ENCODE peak calls at places on chromosome 6, in five cellular contexts. W is mesenchymal stem cell, T is neuronal stem cell, A is H9, L is H1. Q is an unnamed sample. For H3K79me1 and H3K4me1, the result is how much of the 10 kb centered on the place peaks cover.

GRCh38 chr6:145561095-145561820 is 174.1 kb downstream of the EPM2A start:
- DNase-seq in T (no peak), L (no peak), W (no peak), A (no peak), Q (no peak)

GRCh38 chr6:152981989-152982767 is 663 bp downstream of the FBXO5 start:
- DNase-seq in W (no peak), L (no peak), T (no peak), A (peak), Q (no peak)

GRCh38 chr6:19413323-19413722 is 423.8 kb upstream of the ID4 start:
- DNase-seq in A (no peak), L (no peak), T (no peak), W (no peak), Q (no peak)

GRCh38 chr6:14540276-14540675 is 422.7 kb downstream of the CD83 start:
- DNase-seq in A (no peak), L (no peak), W (no peak), T (no peak), Q (peak)

GRCh38 chr6:157047951-157048350 is 270.8 kb downstream of the ARID1B start:
- DNase-seq in A (no peak), L (no peak), W (no peak), T (no peak), Q (no peak)

GRCh38 chr6:26543953-26544352 is 5.8 kb downstream of the HMGN4 start:
- DNase-seq in T (no peak), L (no peak), W (peak), A (no peak), Q (no peak)

GRCh38 chr6:139204978-139205377 is 70.1 kb downstream of the HECA start:
- DNase-seq in W (no peak), T (no peak), L (no peak), A (no peak), Q (no peak)

GRCh38 chr6:1020837-1021236 is 291.1 kb upstream of the FOXQ1 start:
- DNase-seq in W (no peak), T (no peak), L (no peak), A (no peak), Q (no peak)

GRCh38 chr6:99637629-99638028 is 31.0 kb downstream of the PRDM13 start:
- DNase-seq in T (no peak), A (no peak), W (no peak), L (no peak), Q (no peak)

GRCh38 chr6:157381631-157382621 is 936 bp downstream of the ZDHHC14 start:
- DNase-seq in A (peak), L (no peak), T (no peak), W (peak), Q (no peak)

GRCh38 chr6:134921980-134922313 is 28.0 kb downstream of the ALDH8A1 start:
- DNase-seq in W (no peak), A (no peak), L (no peak), T (no peak), Q (no peak)

GRCh38 chr6:28922004-28922840 is 1.6 kb downstream of the TRIM27 start:
- DNase-seq in A (no peak), L (no peak), T (no peak), W (peak), Q (peak)

GRCh38 chr6:67717281-67717680 is 917.8 kb upstream of the ADGRB3 start:
- DNase-seq in A (no peak), W (no peak), T (no peak), L (no peak), Q (no peak)

GRCh38 chr6:149093643-149094042 is 223.9 kb upstream of the TAB2 start:
- DNase-seq in L (no peak), W (peak), A (no peak), T (no peak), Q (no peak)

GRCh38 chr6:35368038-35368887 is 25.9 kb downstream of the PPARD start:
- DNase-seq in L (no peak), T (no peak), W (peak), A (no peak), Q (peak)

GRCh38 chr6:7215798-7216231 is 97.2 kb downstream of the SSR1 start:
- DNase-seq in W (no peak), T (no peak), L (no peak), A (no peak), Q (no peak)

GRCh38 chr6:113381957-113382356 is 475.2 kb upstream of the MARCKS start:
- DNase-seq in W (peak), A (no peak), T (no peak), L (no peak), Q (no peak)

GRCh38 chr6:53828215-53828614 is 33.4 kb downstream of the LRRC1 start:
- DNase-seq in A (no peak), T (no peak), W (no peak), L (no peak), Q (no peak)
- H3K79me1 ChIP-seq in A (under half), T (under half), W (under half), L (under half), Q (under half)

GRCh38 chr6:13428528-13429405 is 58.6 kb downstream of the GFOD1 start:
- DNase-seq in W (no peak), L (no peak), A (peak), T (no peak), Q (no peak)

GRCh38 chr6:13425270-13425905 is 62.0 kb downstream of the GFOD1 start:
- DNase-seq in T (no peak), A (no peak), L (no peak), W (no peak), Q (no peak)

GRCh38 chr6:13427838-13428527 is 59.4 kb downstream of the GFOD1 start:
- DNase-seq in W (no peak), T (no peak), A (peak), L (no peak), Q (no peak)

GRCh38 chr6:13427346-13427745 is 60.1 kb downstream of the GFOD1 start:
- DNase-seq in A (no peak), L (no peak), T (no peak), W (no peak), Q (peak)

DNA sequence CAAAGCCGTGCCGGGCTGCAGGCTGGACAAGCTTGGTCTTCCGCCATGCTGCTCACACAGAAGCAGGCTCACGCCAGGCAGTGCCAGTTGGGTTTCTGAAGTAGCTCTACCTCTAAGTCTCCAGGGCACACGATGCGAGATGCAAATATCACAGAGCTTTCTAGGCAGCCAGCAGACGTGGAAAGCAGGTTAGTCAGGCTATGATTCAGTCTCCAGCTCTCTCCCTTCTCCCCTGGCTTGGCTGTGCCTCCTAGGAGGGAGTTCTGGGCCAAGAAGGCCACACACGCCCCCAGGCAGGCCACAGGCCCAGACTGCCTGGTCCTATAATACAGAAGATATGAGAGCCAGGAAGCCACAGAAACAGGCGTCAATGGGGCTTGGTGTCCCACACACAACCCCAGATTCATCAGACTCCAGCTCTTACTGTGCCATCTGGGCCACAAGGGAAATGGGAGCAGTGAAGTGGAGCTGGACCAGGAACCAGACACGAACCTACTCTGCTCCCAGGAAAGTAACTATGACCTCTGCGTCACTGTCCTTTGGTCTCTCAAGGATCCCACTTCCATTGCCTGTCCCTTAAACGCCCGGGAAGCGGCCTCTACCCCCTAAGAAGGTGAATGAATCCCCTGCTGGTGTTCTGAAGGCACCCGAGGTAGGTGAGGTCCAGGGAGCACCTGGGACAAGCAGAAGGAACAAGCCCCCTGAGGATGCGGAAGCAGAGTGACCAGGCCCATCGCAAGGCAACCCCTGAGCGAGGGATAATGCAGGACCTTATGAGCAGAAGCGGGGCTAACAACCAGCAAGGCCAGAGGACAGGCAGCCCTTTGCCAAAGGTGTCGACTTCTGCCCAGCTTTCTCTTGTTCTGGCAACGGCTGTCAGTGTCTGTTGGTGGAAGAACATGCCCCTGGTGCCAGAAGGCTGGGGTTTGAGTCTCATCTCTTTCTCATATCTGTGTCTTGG is 61.1 kb downstream of the GFOD1 start:
- DNase-seq in W (no peak), A (no peak), T (no peak), L (no peak), Q (peak)
- H3K4me1 ChIP-seq in W (under half), A (under half), T (under half), L (under half), Q (under half)

GRCh38 chr6:137847748-137848147 is 19.3 kb upstream of the TNFAIP3 start:
- DNase-seq in T (no peak), W (no peak), L (no peak), A (no peak), Q (no peak)
- H3K14ac ChIP-seq in T (no peak), W (no peak), L (no peak), A (no peak), Q (no peak)

GRCh38 chr6:42431356-42431755 is 20.4 kb downstream of the TRERF1 start:
- DNase-seq in L (no peak), T (no peak), A (no peak), W (no peak), Q (no peak)
- H3K79me1 ChIP-seq in L (under half), T (under half), A (under half), W (under half), Q (under half)

DNA sequence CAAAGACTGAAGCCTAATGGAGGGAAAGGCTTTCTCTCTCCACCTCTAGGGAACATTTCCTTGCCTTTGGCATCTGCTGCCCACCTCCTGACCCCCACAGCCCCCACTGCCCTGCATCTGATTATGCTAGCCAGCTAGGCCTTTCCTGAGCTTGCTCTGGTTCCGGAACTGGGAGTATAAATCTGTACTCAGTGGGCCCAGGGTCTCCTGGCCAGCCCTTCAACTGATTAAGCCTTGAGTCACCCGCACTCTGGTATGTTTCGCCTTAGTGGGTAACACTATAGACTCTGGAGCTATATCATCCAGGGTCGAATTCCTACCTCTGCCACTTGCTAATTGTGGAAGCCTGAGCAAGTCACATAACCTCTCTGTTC is 45.6 kb upstream of the RIPOR2 start:
- DNase-seq in W (peak), A (peak), T (no peak), L (no peak), Q (no peak)
- H3K4me1 ChIP-seq in W (under half), A (under half), T (under half), L (under half), Q (under half)

GRCh38 chr6:151015320-151015719 is 149.8 kb downstream of the MTHFD1L start:
- DNase-seq in A (no peak), T (no peak), W (no peak), L (no peak), Q (no peak)
- H3K14ac ChIP-seq in A (no peak), T (no peak), W (no peak), L (no peak), Q (no peak)

GRCh38 chr6:42383421-42384208 is 68.1 kb downstream of the TRERF1 start:
- DNase-seq in L (no peak), T (no peak), W (no peak), A (no peak), Q (no peak)
- H3K79me1 ChIP-seq in L (under half), T (under half), W (half or more), A (under half), Q (under half)